ENCODE peak calls at places on chromosomes 13 and 19, in four cellular contexts. One of them, this sample, is unnamed.

GRCh38 chr19:39643591-39643990 is 12.1 kb upstream of the LGALS16 start:
- DNase-seq in activated CD8-positive, alpha-beta memory T cell treated with anti-CD3 and anti-CD28 coated beads, Interleukin-2, amount 50 U/mL, for 48 hours: no peak
- DNase-seq in amniotic epithelial cell: no peak
- DNase-seq in thoracic aorta: no peak
- DNase-seq in this sample: no peak

GRCh38 chr13:113785051-113786010 is 26.3 kb downstream of the TMEM255B start:
- DNase-seq in thoracic aorta: no peak
- DNase-seq in amniotic epithelial cell: peak
- DNase-seq in activated CD8-positive, alpha-beta memory T cell treated with anti-CD3 and anti-CD28 coated beads, Interleukin-2, amount 50 U/mL, for 48 hours: no peak
- DNase-seq in this sample: no peak

GRCh38 chr19:19234220-19234816 is 22.6 kb downstream of the NCAN start:
- DNase-seq in activated CD8-positive, alpha-beta memory T cell treated with anti-CD3 and anti-CD28 coated beads, Interleukin-2, amount 50 U/mL, for 48 hours: no peak
- DNase-seq in amniotic epithelial cell: no peak
- DNase-seq in thoracic aorta: no peak
- DNase-seq in this sample: no peak

GRCh38 chr19:54408627-54409026 is 6.6 kb upstream of the TTYH1 start:
- DNase-seq in activated CD8-positive, alpha-beta memory T cell treated with anti-CD3 and anti-CD28 coated beads, Interleukin-2, amount 50 U/mL, for 48 hours: no peak
- DNase-seq in thoracic aorta: no peak
- DNase-seq in amniotic epithelial cell: no peak
- DNase-seq in this sample: no peak

GRCh38 chr19:42325896-42326771 is 699 bp downstream of the MEGF8 start:
- DNase-seq in activated CD8-positive, alpha-beta memory T cell treated with anti-CD3 and anti-CD28 coated beads, Interleukin-2, amount 50 U/mL, for 48 hours: peak
- DNase-seq in amniotic epithelial cell: no peak
- DNase-seq in thoracic aorta: no peak
- DNase-seq in this sample: no peak

GRCh38 chr13:34085199-34085598 is 267.2 kb downstream of the RFC3 start:
- DNase-seq in thoracic aorta: no peak
- DNase-seq in activated CD8-positive, alpha-beta memory T cell treated with anti-CD3 and anti-CD28 coated beads, Interleukin-2, amount 50 U/mL, for 48 hours: no peak
- DNase-seq in amniotic epithelial cell: peak
- DNase-seq in this sample: no peak

GRCh38 chr19:10516671-10517286 is 468 bp downstream of the S1PR5 start:
- DNase-seq in activated CD8-positive, alpha-beta memory T cell treated with anti-CD3 and anti-CD28 coated beads, Interleukin-2, amount 50 U/mL, for 48 hours: no peak
- DNase-seq in thoracic aorta: no peak
- DNase-seq in amniotic epithelial cell: no peak
- DNase-seq in this sample: no peak

GRCh38 chr13:32125746-32126145 is 94.2 kb downstream of the FRY start:
- DNase-seq in thoracic aorta: no peak
- DNase-seq in activated CD8-positive, alpha-beta memory T cell treated with anti-CD3 and anti-CD28 coated beads, Interleukin-2, amount 50 U/mL, for 48 hours: no peak
- DNase-seq in amniotic epithelial cell: peak
- DNase-seq in this sample: no peak

GRCh38 chr19:16825312-16826168 is 3.7 kb upstream of the SIN3B start:
- DNase-seq in amniotic epithelial cell: peak
- DNase-seq in thoracic aorta: no peak
- DNase-seq in activated CD8-positive, alpha-beta memory T cell treated with anti-CD3 and anti-CD28 coated beads, Interleukin-2, amount 50 U/mL, for 48 hours: no peak
- DNase-seq in this sample: no peak

GRCh38 chr13:91456837-91457236 is 58.4 kb downstream of the GPC5 start:
- DNase-seq in amniotic epithelial cell: no peak
- DNase-seq in activated CD8-positive, alpha-beta memory T cell treated with anti-CD3 and anti-CD28 coated beads, Interleukin-2, amount 50 U/mL, for 48 hours: no peak
- DNase-seq in thoracic aorta: no peak
- DNase-seq in this sample: no peak

GRCh38 chr19:44796701-44797115 is 12.2 kb upstream of the BCAM start:
- DNase-seq in thoracic aorta: no peak
- DNase-seq in activated CD8-positive, alpha-beta memory T cell treated with anti-CD3 and anti-CD28 coated beads, Interleukin-2, amount 50 U/mL, for 48 hours: no peak
- DNase-seq in amniotic epithelial cell: peak
- DNase-seq in this sample: no peak